ENCODE peak calls at places on chromosome 19, in five cellular contexts. J is IMR-90, B is MG63, U is lower leg skin, I is thoracic aorta. K is an unnamed sample.

GRCh38 chr19:2168619-2169424 is 5.1 kb downstream of the DOT1L start:
- DNase-seq in B (peak; percentile 99), J (peak; percentile 99), I (peak; percentile 99), U (peak; percentile 99), K (no peak)

GRCh38 chr19:44848036-44848804 is 2.1 kb downstream of the NECTIN2 start:
- DNase-seq in U (peak; percentile 87), B (no peak), J (peak; percentile 57), I (no peak), K (no peak)

GRCh38 chr19:51253088-51253806 is 2.4 kb downstream of the SIGLECL1 start:
- DNase-seq in U (no peak), I (no peak), B (no peak), J (no peak), K (no peak)

GRCh38 chr19:51702754-51703654 is 9.9 kb downstream of the SPACA6 start:
- DNase-seq in B (no peak), J (no peak), I (no peak), U (peak; percentile 93), K (no peak)

GRCh38 chr19:21482863-21483276 is 22.5 kb upstream of the ZNF429 start:
- DNase-seq in U (peak; percentile 86), B (no peak), I (no peak), J (no peak), K (peak; percentile 67)

GRCh38 chr19:43784251-43784980 is 3.6 kb upstream of the KCNN4 start:
- DNase-seq in I (no peak), B (peak; percentile 94), J (peak; percentile 85), U (no peak), K (peak; percentile 76)

GRCh38 chr19:33677745-33678426 is 56.1 kb downstream of the CHST8 start:
- DNase-seq in B (no peak), J (no peak), U (peak; percentile 78), I (no peak), K (no peak)

GRCh38 chr19:4371209-4371897 is 28.0 kb downstream of the MPND start:
- DNase-seq in U (peak; percentile 85), B (peak; percentile 68), J (no peak), I (no peak), K (no peak)

GRCh38 chr19:32177686-32178085 is 167.7 kb upstream of the ZNF507 start:
- DNase-seq in J (no peak), B (no peak), U (no peak), I (no peak), K (no peak)

GRCh38 chr19:16068696-16069259 is 7.5 kb upstream of the TPM4 start:
- DNase-seq in I (no peak), U (peak; percentile 79), J (no peak), B (no peak), K (no peak)

GRCh38 chr19:3366104-3366760 is at the start of gene NFIC:
- DNase-seq in B (peak; percentile 90), I (no peak), J (peak; percentile 79), U (peak; percentile 95), K (no peak)

GRCh38 chr19:16369306-16369663 is 44.7 kb downstream of the KLF2 start:
- DNase-seq in U (no peak), B (no peak), I (no peak), J (no peak), K (no peak)

GRCh38 chr19:45613926-45614725 is 12.1 kb upstream of the GPR4 start:
- DNase-seq in B (peak; percentile 77), I (no peak), U (no peak), J (peak; percentile 93), K (no peak)

GRCh38 chr19:51195616-51196015 is 29.3 kb upstream of the CD33 start:
- DNase-seq in U (peak; percentile 60), B (no peak), I (no peak), J (no peak), K (no peak)

GRCh38 chr19:22446605-22447004 is 24.5 kb upstream of the ZNF98 start:
- DNase-seq in I (no peak), J (no peak), B (no peak), U (no peak), K (no peak)

GRCh38 chr19:16726916-16727315 is 7.3 kb downstream of the NWD1 start:
- DNase-seq in U (no peak), J (no peak), I (no peak), B (no peak), K (no peak)

GRCh38 chr19:2511991-2512390 is 36.1 kb downstream of the GADD45B start:
- DNase-seq in J (no peak), B (no peak), U (no peak), I (no peak), K (no peak)

GRCh38 chr19:54017266-54017665 is 25.8 kb downstream of the CACNG6 start:
- DNase-seq in J (peak; percentile 31), U (no peak), I (no peak), B (peak; percentile 40), K (no peak)

GRCh38 chr19:16457954-16458331 is 13.8 kb downstream of the EPS15L1 start:
- DNase-seq in B (no peak), I (no peak), U (no peak), J (no peak), K (no peak)

GRCh38 chr19:34317311-34317927 is 47.6 kb upstream of the GPI start:
- DNase-seq in I (no peak), U (peak; percentile 82), B (no peak), J (no peak), K (no peak)

GRCh38 chr19:41799444-41800000 is 3.1 kb downstream of the CEACAM3 start:
- DNase-seq in U (no peak), B (no peak), I (no peak), J (no peak), K (no peak)

GRCh38 chr19:29390742-29391141 is 135.1 kb upstream of the VSTM2B start:
- DNase-seq in I (no peak), U (no peak), J (no peak), B (no peak), K (no peak)

GRCh38 chr19:485583-486236 is 10.6 kb upstream of the MADCAM1 start:
- DNase-seq in B (peak; percentile 46), U (peak; percentile 96), J (no peak), I (no peak), K (no peak)
- H3K4me3 ChIP-seq in B (no peak overlapping the region), U (no peak overlapping the region), J (no peak overlapping the region), I (no peak overlapping the region), K (no peak overlapping the region)

DNA sequence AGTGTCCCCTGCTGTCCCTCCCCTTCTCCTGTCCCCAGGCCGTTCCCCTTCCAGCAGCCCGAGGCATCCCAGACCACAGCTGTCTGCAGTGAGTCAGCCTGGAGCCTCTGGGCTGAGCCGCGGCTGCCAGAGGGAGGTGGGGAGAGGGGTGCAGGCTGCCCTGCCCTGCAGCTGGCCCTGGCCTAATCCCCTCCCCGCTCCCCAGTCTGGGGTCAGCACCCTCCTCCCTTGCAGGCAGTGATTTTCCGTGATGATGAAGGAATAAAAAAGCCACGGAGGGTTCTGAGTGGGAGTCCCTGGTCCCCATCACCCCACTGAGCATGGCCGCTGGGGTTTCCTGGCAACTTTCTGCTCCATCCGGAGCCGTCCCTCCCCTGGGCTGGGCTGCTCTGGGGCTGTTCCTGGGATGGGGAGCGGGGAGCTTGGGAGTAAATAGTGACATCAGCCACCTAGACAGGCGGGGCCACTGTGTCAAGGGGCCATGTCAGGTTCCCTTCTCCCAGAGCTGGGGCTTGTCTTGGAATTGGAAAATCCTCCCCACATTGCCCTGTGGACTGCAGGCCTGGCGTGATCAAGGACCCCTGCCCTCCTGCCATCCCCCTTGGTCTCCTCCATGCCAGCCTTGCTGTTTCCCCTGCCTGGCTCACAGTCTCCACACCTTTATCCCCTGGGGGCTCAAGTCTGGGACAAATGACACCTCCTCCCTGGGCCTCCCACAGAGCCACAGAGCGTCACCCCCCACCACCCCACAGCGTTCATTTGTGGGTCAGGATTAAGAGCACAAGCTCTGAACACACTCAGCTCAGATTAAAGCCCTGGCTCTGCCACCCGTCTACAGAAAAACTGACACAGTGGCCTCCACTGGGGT is 16.7 kb downstream of the SPC24 start:
- DNase-seq in B (peak; percentile 96), U (peak; percentile 95), J (peak; percentile 77), I (peak; percentile 54), K (no peak)
- H3K4me3 ChIP-seq in B (no peak overlapping the region), U (no peak overlapping the region), J (no peak overlapping the region), I (peak overlapping the region; percentile 59), K (no peak overlapping the region)

GRCh38 chr19:58304748-58305064 is 471 bp upstream of the ERVK3-1 start:
- DNase-seq in B (no peak), U (no peak), I (no peak), J (no peak), K (no peak)

GRCh38 chr19:58307736-58308135 is 2.6 kb downstream of the ERVK3-1 start:
- DNase-seq in I (no peak), B (no peak), J (no peak), U (no peak), K (no peak)

GRCh38 chr19:58305065-58305931 is at the start of gene ERVK3-1:
- DNase-seq in I (peak; percentile 90), B (peak; percentile 97), J (peak; percentile 98), U (peak; percentile 99), K (peak; percentile 95)

GRCh38 chr19:58305932-58306323 is 751 bp downstream of the ERVK3-1 start:
- DNase-seq in I (no peak), J (no peak), B (no peak), U (no peak), K (no peak)

DNA sequence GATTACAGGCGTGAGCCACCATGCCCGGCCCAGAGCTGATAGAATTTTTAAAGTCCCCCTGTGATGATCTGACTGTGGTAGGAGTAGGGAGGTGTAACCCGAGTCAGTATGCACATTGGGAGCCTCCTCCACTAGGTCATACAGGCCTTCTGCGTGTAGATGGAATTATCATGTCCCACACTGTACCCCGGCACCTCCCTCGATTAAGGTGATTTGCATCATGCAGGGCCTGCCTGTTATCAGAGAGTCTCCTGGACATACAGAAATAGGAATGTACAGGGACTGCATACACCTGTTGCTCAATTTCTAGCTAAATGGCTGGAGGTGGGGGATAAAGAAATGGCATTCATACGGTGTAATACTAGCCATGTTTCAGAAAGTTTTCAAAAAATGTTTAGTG is 922 bp upstream of the ERVK3-1 start:
- DNase-seq in U (no peak), J (no peak), I (no peak), B (no peak), K (no peak)
- H3K4me3 ChIP-seq in U (no peak overlapping the region), J (no peak overlapping the region), I (peak overlapping the region; percentile 96), B (no peak overlapping the region), K (no peak overlapping the region)

DNA sequence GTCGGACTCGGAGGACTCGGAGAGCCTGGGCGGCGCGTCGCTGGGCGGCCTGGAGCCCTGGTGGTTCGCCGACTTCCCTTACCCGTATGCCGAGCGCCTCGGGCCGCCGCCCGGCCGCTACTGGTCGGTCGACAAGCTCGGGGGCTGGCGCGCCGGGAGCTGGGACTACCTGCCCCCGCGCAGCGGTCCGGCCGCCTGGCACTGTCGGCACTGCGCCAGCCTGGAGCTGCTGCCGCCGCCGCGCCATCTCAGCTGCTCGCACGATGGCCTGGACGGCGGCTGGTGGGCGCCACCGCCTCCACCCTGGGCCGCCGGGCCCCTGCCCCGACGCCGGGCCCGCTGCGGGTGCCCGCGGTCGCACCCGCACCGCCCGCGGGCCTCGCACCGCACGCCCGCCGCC is 2.5 kb upstream of the GRWD1 start:
- DNase-seq in J (no peak), I (no peak), B (no peak), U (peak; percentile 78), K (no peak)
- H3K4me3 ChIP-seq in J (peak overlapping the region; percentile 5), I (peak overlapping the region; percentile 67), B (no peak overlapping the region), U (no peak overlapping the region), K (no peak overlapping the region)

DNA sequence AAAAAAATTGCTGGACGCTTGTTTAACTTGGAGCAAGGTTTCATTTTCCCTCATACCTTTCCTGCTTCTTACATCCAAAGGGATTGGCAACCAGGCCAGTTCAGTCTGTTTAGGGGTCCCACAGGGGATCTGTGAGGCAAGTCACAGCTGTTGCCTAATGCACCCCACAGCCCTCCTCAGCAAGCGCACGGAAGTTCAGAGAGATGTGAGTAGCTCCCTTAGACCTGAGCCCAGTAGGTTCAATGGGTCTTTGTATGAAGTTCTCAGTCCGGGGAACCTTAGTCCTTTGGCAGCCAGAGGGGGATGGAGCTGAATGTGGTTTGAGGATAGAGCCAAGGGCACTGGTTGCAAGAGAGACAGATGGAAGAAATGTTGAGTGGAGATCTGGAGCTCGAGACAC is 13.0 kb downstream of the SAMD4B start:
- DNase-seq in B (no peak), J (no peak), U (no peak), I (no peak), K (no peak)
- H3K4me3 ChIP-seq in B (no peak overlapping the region), J (no peak overlapping the region), U (no peak overlapping the region), I (no peak overlapping the region), K (no peak overlapping the region)